ENCODE peak calls at places on chromosomes 7 and 10, in ten cellular contexts. One of them, this sample, is unnamed.

GRCh38 chr7:32116436-32116835 is 46.2 kb upstream of the PDE1C start:
- DNase-seq in NCI-H1105: no peak
- DNase-seq in activated T-cell treated with anti-CD3 and anti-CD28 coated beads, Interleukin-2, amount 50 U/mL, for 72 hours: no peak
- DNase-seq in activated CD8-positive, alpha-beta memory T cell treated with anti-CD3 and anti-CD28 coated beads for 48 hours: no peak
- DNase-seq in NCI-H748 treated with DMSO at 0.1 percent for 48 hours: no peak
- DNase-seq in stimulated activated CD8-positive, alpha-beta memory T cell treated with anti-CD3 and anti-CD28 coated beads, Interleukin-15, amount 100 ng/mL, for 24 hours: no peak
- DNase-seq in HT-29: no peak
- DNase-seq in AG10803: no peak
- DNase-seq in WERI-Rb-1: no peak
- DNase-seq in substantia nigra: no peak
- DNase-seq in this sample: no peak

GRCh38 chr10:7338469-7338868 is 72.4 kb downstream of the SFMBT2 start:
- DNase-seq in NCI-H1105: no peak
- DNase-seq in activated T-cell treated with anti-CD3 and anti-CD28 coated beads, Interleukin-2, amount 50 U/mL, for 72 hours: no peak
- DNase-seq in activated CD8-positive, alpha-beta memory T cell treated with anti-CD3 and anti-CD28 coated beads for 48 hours: no peak
- DNase-seq in NCI-H748 treated with DMSO at 0.1 percent for 48 hours: no peak
- DNase-seq in stimulated activated CD8-positive, alpha-beta memory T cell treated with anti-CD3 and anti-CD28 coated beads, Interleukin-15, amount 100 ng/mL, for 24 hours: no peak
- DNase-seq in HT-29: no peak
- DNase-seq in AG10803: no peak
- DNase-seq in WERI-Rb-1: no peak
- DNase-seq in substantia nigra: no peak
- DNase-seq in this sample: no peak

GRCh38 chr10:88934900-88935672 is 17.5 kb downstream of the ACTA2 start:
- DNase-seq in NCI-H1105: peak
- DNase-seq in activated T-cell treated with anti-CD3 and anti-CD28 coated beads, Interleukin-2, amount 50 U/mL, for 72 hours: peak
- DNase-seq in activated CD8-positive, alpha-beta memory T cell treated with anti-CD3 and anti-CD28 coated beads for 48 hours: peak
- DNase-seq in NCI-H748 treated with DMSO at 0.1 percent for 48 hours: peak
- DNase-seq in stimulated activated CD8-positive, alpha-beta memory T cell treated with anti-CD3 and anti-CD28 coated beads, Interleukin-15, amount 100 ng/mL, for 24 hours: peak
- DNase-seq in HT-29: peak
- DNase-seq in AG10803: peak
- DNase-seq in WERI-Rb-1: peak
- DNase-seq in substantia nigra: peak
- DNase-seq in this sample: peak

GRCh38 chr10:74598891-74599566 is 227.4 kb upstream of the KAT6B start:
- DNase-seq in NCI-H1105: no peak
- DNase-seq in activated T-cell treated with anti-CD3 and anti-CD28 coated beads, Interleukin-2, amount 50 U/mL, for 72 hours: no peak
- DNase-seq in activated CD8-positive, alpha-beta memory T cell treated with anti-CD3 and anti-CD28 coated beads for 48 hours: no peak
- DNase-seq in NCI-H748 treated with DMSO at 0.1 percent for 48 hours: no peak
- DNase-seq in stimulated activated CD8-positive, alpha-beta memory T cell treated with anti-CD3 and anti-CD28 coated beads, Interleukin-15, amount 100 ng/mL, for 24 hours: no peak
- DNase-seq in HT-29: no peak
- DNase-seq in AG10803: peak
- DNase-seq in WERI-Rb-1: no peak
- DNase-seq in substantia nigra: no peak
- DNase-seq in this sample: no peak

GRCh38 chr7:38478404-38478803 is 152.8 kb downstream of the AMPH start:
- DNase-seq in NCI-H1105: no peak
- DNase-seq in activated T-cell treated with anti-CD3 and anti-CD28 coated beads, Interleukin-2, amount 50 U/mL, for 72 hours: no peak
- DNase-seq in activated CD8-positive, alpha-beta memory T cell treated with anti-CD3 and anti-CD28 coated beads for 48 hours: no peak
- DNase-seq in NCI-H748 treated with DMSO at 0.1 percent for 48 hours: no peak
- DNase-seq in stimulated activated CD8-positive, alpha-beta memory T cell treated with anti-CD3 and anti-CD28 coated beads, Interleukin-15, amount 100 ng/mL, for 24 hours: no peak
- DNase-seq in HT-29: no peak
- DNase-seq in AG10803: no peak
- DNase-seq in WERI-Rb-1: no peak
- DNase-seq in substantia nigra: no peak
- DNase-seq in this sample: no peak

GRCh38 chr10:131162866-131163265 is 148.7 kb downstream of the TCERG1L start:
- DNase-seq in NCI-H1105: no peak
- DNase-seq in activated T-cell treated with anti-CD3 and anti-CD28 coated beads, Interleukin-2, amount 50 U/mL, for 72 hours: no peak
- DNase-seq in activated CD8-positive, alpha-beta memory T cell treated with anti-CD3 and anti-CD28 coated beads for 48 hours: no peak
- DNase-seq in NCI-H748 treated with DMSO at 0.1 percent for 48 hours: no peak
- DNase-seq in stimulated activated CD8-positive, alpha-beta memory T cell treated with anti-CD3 and anti-CD28 coated beads, Interleukin-15, amount 100 ng/mL, for 24 hours: no peak
- DNase-seq in HT-29: no peak
- DNase-seq in AG10803: no peak
- DNase-seq in WERI-Rb-1: no peak
- DNase-seq in substantia nigra: no peak
- DNase-seq in this sample: no peak

GRCh38 chr10:24952146-24952700 is at the start of gene PRTFDC1:
- DNase-seq in NCI-H1105: peak
- DNase-seq in activated T-cell treated with anti-CD3 and anti-CD28 coated beads, Interleukin-2, amount 50 U/mL, for 72 hours: peak
- DNase-seq in activated CD8-positive, alpha-beta memory T cell treated with anti-CD3 and anti-CD28 coated beads for 48 hours: no peak
- DNase-seq in NCI-H748 treated with DMSO at 0.1 percent for 48 hours: peak
- DNase-seq in stimulated activated CD8-positive, alpha-beta memory T cell treated with anti-CD3 and anti-CD28 coated beads, Interleukin-15, amount 100 ng/mL, for 24 hours: no peak
- DNase-seq in HT-29: peak
- DNase-seq in AG10803: no peak
- DNase-seq in WERI-Rb-1: peak
- DNase-seq in substantia nigra: peak
- DNase-seq in this sample: no peak

GRCh38 chr10:63628526-63629362 is 107.5 kb downstream of the REEP3 start:
- DNase-seq in NCI-H1105: peak
- DNase-seq in activated T-cell treated with anti-CD3 and anti-CD28 coated beads, Interleukin-2, amount 50 U/mL, for 72 hours: no peak
- DNase-seq in activated CD8-positive, alpha-beta memory T cell treated with anti-CD3 and anti-CD28 coated beads for 48 hours: no peak
- DNase-seq in NCI-H748 treated with DMSO at 0.1 percent for 48 hours: peak
- DNase-seq in stimulated activated CD8-positive, alpha-beta memory T cell treated with anti-CD3 and anti-CD28 coated beads, Interleukin-15, amount 100 ng/mL, for 24 hours: no peak
- DNase-seq in HT-29: peak
- DNase-seq in AG10803: peak
- DNase-seq in WERI-Rb-1: peak
- DNase-seq in substantia nigra: peak
- DNase-seq in this sample: peak

GRCh38 chr7:131552053-131552452 is 4.4 kb downstream of the PODXL start:
- DNase-seq in NCI-H1105: no peak
- DNase-seq in activated T-cell treated with anti-CD3 and anti-CD28 coated beads, Interleukin-2, amount 50 U/mL, for 72 hours: no peak
- DNase-seq in activated CD8-positive, alpha-beta memory T cell treated with anti-CD3 and anti-CD28 coated beads for 48 hours: no peak
- DNase-seq in NCI-H748 treated with DMSO at 0.1 percent for 48 hours: no peak
- DNase-seq in stimulated activated CD8-positive, alpha-beta memory T cell treated with anti-CD3 and anti-CD28 coated beads, Interleukin-15, amount 100 ng/mL, for 24 hours: no peak
- DNase-seq in HT-29: no peak
- DNase-seq in AG10803: no peak
- DNase-seq in WERI-Rb-1: no peak
- DNase-seq in substantia nigra: no peak
- DNase-seq in this sample: no peak

GRCh38 chr10:36779238-36779846 is 346.1 kb upstream of the ANKRD30A start:
- DNase-seq in NCI-H1105: no peak
- DNase-seq in activated T-cell treated with anti-CD3 and anti-CD28 coated beads, Interleukin-2, amount 50 U/mL, for 72 hours: no peak
- DNase-seq in activated CD8-positive, alpha-beta memory T cell treated with anti-CD3 and anti-CD28 coated beads for 48 hours: no peak
- DNase-seq in NCI-H748 treated with DMSO at 0.1 percent for 48 hours: peak
- DNase-seq in stimulated activated CD8-positive, alpha-beta memory T cell treated with anti-CD3 and anti-CD28 coated beads, Interleukin-15, amount 100 ng/mL, for 24 hours: no peak
- DNase-seq in HT-29: peak
- DNase-seq in AG10803: peak
- DNase-seq in WERI-Rb-1: peak
- DNase-seq in substantia nigra: no peak
- DNase-seq in this sample: peak

GRCh38 chr10:96743988-96744585 is 23.8 kb upstream of the PIK3AP1 start:
- DNase-seq in NCI-H1105: no peak
- DNase-seq in activated T-cell treated with anti-CD3 and anti-CD28 coated beads, Interleukin-2, amount 50 U/mL, for 72 hours: no peak
- DNase-seq in activated CD8-positive, alpha-beta memory T cell treated with anti-CD3 and anti-CD28 coated beads for 48 hours: no peak
- DNase-seq in NCI-H748 treated with DMSO at 0.1 percent for 48 hours: no peak
- DNase-seq in stimulated activated CD8-positive, alpha-beta memory T cell treated with anti-CD3 and anti-CD28 coated beads, Interleukin-15, amount 100 ng/mL, for 24 hours: no peak
- DNase-seq in HT-29: peak
- DNase-seq in AG10803: peak
- DNase-seq in WERI-Rb-1: peak
- DNase-seq in substantia nigra: no peak
- DNase-seq in this sample: peak

GRCh38 chr10:71782917-71783490 is 9.7 kb upstream of the VSIR start:
- DNase-seq in NCI-H1105: no peak
- DNase-seq in activated T-cell treated with anti-CD3 and anti-CD28 coated beads, Interleukin-2, amount 50 U/mL, for 72 hours: no peak
- DNase-seq in activated CD8-positive, alpha-beta memory T cell treated with anti-CD3 and anti-CD28 coated beads for 48 hours: no peak
- DNase-seq in NCI-H748 treated with DMSO at 0.1 percent for 48 hours: no peak
- DNase-seq in stimulated activated CD8-positive, alpha-beta memory T cell treated with anti-CD3 and anti-CD28 coated beads, Interleukin-15, amount 100 ng/mL, for 24 hours: no peak
- DNase-seq in HT-29: no peak
- DNase-seq in AG10803: no peak
- DNase-seq in WERI-Rb-1: no peak
- DNase-seq in substantia nigra: no peak
- DNase-seq in this sample: no peak

GRCh38 chr10:114629824-114630430 is 28.1 kb downstream of the ABLIM1 start:
- DNase-seq in NCI-H1105: no peak
- DNase-seq in activated T-cell treated with anti-CD3 and anti-CD28 coated beads, Interleukin-2, amount 50 U/mL, for 72 hours: no peak
- DNase-seq in activated CD8-positive, alpha-beta memory T cell treated with anti-CD3 and anti-CD28 coated beads for 48 hours: no peak
- DNase-seq in NCI-H748 treated with DMSO at 0.1 percent for 48 hours: no peak
- DNase-seq in stimulated activated CD8-positive, alpha-beta memory T cell treated with anti-CD3 and anti-CD28 coated beads, Interleukin-15, amount 100 ng/mL, for 24 hours: no peak
- DNase-seq in HT-29: no peak
- DNase-seq in AG10803: no peak
- DNase-seq in WERI-Rb-1: no peak
- DNase-seq in substantia nigra: no peak
- DNase-seq in this sample: no peak

GRCh38 chr7:131110294-131111080 is 217.2 kb upstream of the MKLN1 start:
- DNase-seq in NCI-H1105: no peak
- DNase-seq in activated T-cell treated with anti-CD3 and anti-CD28 coated beads, Interleukin-2, amount 50 U/mL, for 72 hours: no peak
- DNase-seq in activated CD8-positive, alpha-beta memory T cell treated with anti-CD3 and anti-CD28 coated beads for 48 hours: no peak
- DNase-seq in NCI-H748 treated with DMSO at 0.1 percent for 48 hours: peak
- DNase-seq in stimulated activated CD8-positive, alpha-beta memory T cell treated with anti-CD3 and anti-CD28 coated beads, Interleukin-15, amount 100 ng/mL, for 24 hours: no peak
- DNase-seq in HT-29: peak
- DNase-seq in AG10803: peak
- DNase-seq in WERI-Rb-1: no peak
- DNase-seq in substantia nigra: no peak
- DNase-seq in this sample: peak

GRCh38 chr10:48454302-48455054 is 148.0 kb downstream of the MAPK8 start:
- DNase-seq in NCI-H1105: no peak
- DNase-seq in activated T-cell treated with anti-CD3 and anti-CD28 coated beads, Interleukin-2, amount 50 U/mL, for 72 hours: no peak
- DNase-seq in activated CD8-positive, alpha-beta memory T cell treated with anti-CD3 and anti-CD28 coated beads for 48 hours: no peak
- DNase-seq in NCI-H748 treated with DMSO at 0.1 percent for 48 hours: no peak
- DNase-seq in stimulated activated CD8-positive, alpha-beta memory T cell treated with anti-CD3 and anti-CD28 coated beads, Interleukin-15, amount 100 ng/mL, for 24 hours: no peak
- DNase-seq in HT-29: no peak
- DNase-seq in AG10803: no peak
- DNase-seq in WERI-Rb-1: peak
- DNase-seq in substantia nigra: no peak
- DNase-seq in this sample: no peak

GRCh38 chr10:72088879-72089585 is 681 bp upstream of the SPOCK2 start:
- DNase-seq in NCI-H1105: no peak
- DNase-seq in activated T-cell treated with anti-CD3 and anti-CD28 coated beads, Interleukin-2, amount 50 U/mL, for 72 hours: peak
- DNase-seq in activated CD8-positive, alpha-beta memory T cell treated with anti-CD3 and anti-CD28 coated beads for 48 hours: no peak
- DNase-seq in NCI-H748 treated with DMSO at 0.1 percent for 48 hours: peak
- DNase-seq in stimulated activated CD8-positive, alpha-beta memory T cell treated with anti-CD3 and anti-CD28 coated beads, Interleukin-15, amount 100 ng/mL, for 24 hours: no peak
- DNase-seq in HT-29: no peak
- DNase-seq in AG10803: peak
- DNase-seq in WERI-Rb-1: no peak
- DNase-seq in substantia nigra: no peak
- DNase-seq in this sample: peak

GRCh38 chr10:48523820-48524758 is 80.8 kb downstream of the ARHGAP22 start:
- DNase-seq in NCI-H1105: peak
- DNase-seq in activated T-cell treated with anti-CD3 and anti-CD28 coated beads, Interleukin-2, amount 50 U/mL, for 72 hours: peak
- DNase-seq in activated CD8-positive, alpha-beta memory T cell treated with anti-CD3 and anti-CD28 coated beads for 48 hours: no peak
- DNase-seq in NCI-H748 treated with DMSO at 0.1 percent for 48 hours: no peak
- DNase-seq in stimulated activated CD8-positive, alpha-beta memory T cell treated with anti-CD3 and anti-CD28 coated beads, Interleukin-15, amount 100 ng/mL, for 24 hours: no peak
- DNase-seq in HT-29: no peak
- DNase-seq in AG10803: peak
- DNase-seq in WERI-Rb-1: peak
- DNase-seq in substantia nigra: no peak
- DNase-seq in this sample: no peak

GRCh38 chr10:35364808-35365207 is 28.5 kb downstream of the CCNY start:
- DNase-seq in NCI-H1105: no peak
- DNase-seq in activated T-cell treated with anti-CD3 and anti-CD28 coated beads, Interleukin-2, amount 50 U/mL, for 72 hours: no peak
- DNase-seq in activated CD8-positive, alpha-beta memory T cell treated with anti-CD3 and anti-CD28 coated beads for 48 hours: no peak
- DNase-seq in NCI-H748 treated with DMSO at 0.1 percent for 48 hours: no peak
- DNase-seq in stimulated activated CD8-positive, alpha-beta memory T cell treated with anti-CD3 and anti-CD28 coated beads, Interleukin-15, amount 100 ng/mL, for 24 hours: no peak
- DNase-seq in HT-29: peak
- DNase-seq in AG10803: no peak
- DNase-seq in WERI-Rb-1: no peak
- DNase-seq in substantia nigra: no peak
- DNase-seq in this sample: no peak

GRCh38 chr10:58373446-58373834 is 11.8 kb upstream of the TFAM start:
- DNase-seq in NCI-H1105: no peak
- DNase-seq in activated T-cell treated with anti-CD3 and anti-CD28 coated beads, Interleukin-2, amount 50 U/mL, for 72 hours: no peak
- DNase-seq in activated CD8-positive, alpha-beta memory T cell treated with anti-CD3 and anti-CD28 coated beads for 48 hours: no peak
- DNase-seq in NCI-H748 treated with DMSO at 0.1 percent for 48 hours: no peak
- DNase-seq in stimulated activated CD8-positive, alpha-beta memory T cell treated with anti-CD3 and anti-CD28 coated beads, Interleukin-15, amount 100 ng/mL, for 24 hours: no peak
- DNase-seq in HT-29: no peak
- DNase-seq in AG10803: no peak
- DNase-seq in WERI-Rb-1: no peak
- DNase-seq in substantia nigra: no peak
- DNase-seq in this sample: no peak

GRCh38 chr7:51315393-51316261 is 982 bp downstream of the COBL start:
- DNase-seq in NCI-H1105: peak
- DNase-seq in activated T-cell treated with anti-CD3 and anti-CD28 coated beads, Interleukin-2, amount 50 U/mL, for 72 hours: no peak
- DNase-seq in activated CD8-positive, alpha-beta memory T cell treated with anti-CD3 and anti-CD28 coated beads for 48 hours: no peak
- DNase-seq in NCI-H748 treated with DMSO at 0.1 percent for 48 hours: peak
- DNase-seq in stimulated activated CD8-positive, alpha-beta memory T cell treated with anti-CD3 and anti-CD28 coated beads, Interleukin-15, amount 100 ng/mL, for 24 hours: no peak
- DNase-seq in HT-29: peak
- DNase-seq in AG10803: no peak
- DNase-seq in WERI-Rb-1: peak
- DNase-seq in substantia nigra: no peak
- DNase-seq in this sample: no peak

This sample was measured in NB4.